ENCODE peak calls at places on chromosomes 6 and 20, in nine cellular contexts. Y is neural progenitor cell, M is GM12878, Q is fibroblast of lung, Z is hepatocyte, A is PC-9, V is HCT116, S is K562, B is endothelial cell of umbilical vein. P is an unnamed sample.

GRCh38 chr6:52544325-52545022 is 32.4 kb downstream of the TRAM2 start:
- DNase-seq in Y (no peak), M (no peak), Q (peak), Z (no peak), A (no peak), V (no peak), S (no peak), B (peak), P (no peak)

GRCh38 chr6:64270083-64270482 is 634.5 kb downstream of the PHF3 start:
- DNase-seq in Y (no peak), M (no peak), Q (no peak), Z (no peak), A (no peak), V (no peak), S (no peak), B (no peak), P (no peak)

GRCh38 chr20:52996726-52997125 is 24.6 kb downstream of the TSHZ2 start:
- DNase-seq in Y (peak), M (no peak), Q (no peak), Z (no peak), A (no peak), V (no peak), S (no peak), B (no peak), P (no peak)

GRCh38 chr6:113763883-113764282 is 93.3 kb upstream of the MARCKS start:
- DNase-seq in Y (no peak), M (peak), Q (peak), Z (peak), A (peak), V (peak), S (no peak), B (peak), P (no peak)

GRCh38 chr20:53942121-53942816 is 128.1 kb downstream of the BCAS1 start:
- DNase-seq in Y (peak), M (peak), Q (peak), Z (no peak), A (no peak), V (no peak), S (no peak), B (peak), P (no peak)

GRCh38 chr6:37919417-37920157 is 100.1 kb downstream of the ZFAND3 start:
- DNase-seq in Y (no peak), M (no peak), Q (peak), Z (no peak), A (no peak), V (no peak), S (no peak), B (no peak), P (no peak)

GRCh38 chr20:61516398-61517208 is 264.5 kb downstream of the CDH4 start:
- DNase-seq in Y (no peak), M (no peak), Q (peak), Z (no peak), A (no peak), V (no peak), S (no peak), B (no peak), P (no peak)

GRCh38 chr6:39090036-39090435 is 24.9 kb downstream of the SAYSD1 start:
- DNase-seq in Y (no peak), M (no peak), Q (no peak), Z (no peak), A (no peak), V (no peak), S (no peak), B (peak), P (no peak)

GRCh38 chr6:54892831-54893230 is 46.3 kb downstream of the FAM83B start:
- DNase-seq in Y (peak), M (no peak), Q (peak), Z (no peak), A (no peak), V (peak), S (no peak), B (no peak), P (no peak)

GRCh38 chr6:158474961-158475343 is 84.9 kb upstream of the TMEM181 start:
- DNase-seq in Y (no peak), M (no peak), Q (peak), Z (peak), A (peak), V (no peak), S (no peak), B (peak), P (no peak)

GRCh38 chr20:54069501-54069971 is 858 bp downstream of the BCAS1 start:
- DNase-seq in Y (peak), M (no peak), Q (peak), Z (no peak), A (no peak), V (no peak), S (no peak), B (no peak), P (no peak)

GRCh38 chr20:59246691-59247090 is 53.7 kb upstream of the EDN3 start:
- DNase-seq in Y (no peak), M (no peak), Q (no peak), Z (no peak), A (no peak), V (no peak), S (no peak), B (no peak), P (no peak)

GRCh38 chr6:6976193-6976592 is 131.6 kb upstream of the RREB1 start:
- DNase-seq in Y (no peak), M (no peak), Q (no peak), Z (no peak), A (no peak), V (no peak), S (no peak), B (no peak), P (no peak)

GRCh38 chr6:4125933-4126864 is 9.2 kb downstream of the ECI2 start:
- DNase-seq in Y (no peak), M (no peak), Q (peak), Z (peak), A (peak), V (peak), S (no peak), B (peak), P (no peak)

GRCh38 chr20:53763707-53764415 is 170.2 kb upstream of the ZNF217 start:
- DNase-seq in Y (peak), M (no peak), Q (peak), Z (peak), A (no peak), V (no peak), S (no peak), B (peak), P (no peak)

GRCh38 chr6:161127071-161127740 is 135.6 kb downstream of the MAP3K4 start:
- DNase-seq in Y (no peak), M (no peak), Q (no peak), Z (no peak), A (no peak), V (no peak), S (no peak), B (no peak), P (no peak)

GRCh38 chr20:63176448-63177133 is 39.3 kb downstream of the YTHDF1 start:
- DNase-seq in Y (peak), M (no peak), Q (no peak), Z (no peak), A (no peak), V (no peak), S (no peak), B (no peak), P (no peak)
- TF ChIP-seq EZH2 in Y (peak), M (no peak), Q (peak), Z (no peak), A (no peak), V (no peak), S (no peak), B (no peak), P (no peak)

GRCh38 chr20:21707999-21708737 is 2.7 kb downstream of the PAX1 start:
- DNase-seq in Y (peak), M (no peak), Q (no peak), Z (no peak), A (no peak), V (no peak), S (no peak), B (no peak), P (no peak)

GRCh38 chr20:21710341-21710740 is 4.9 kb downstream of the PAX1 start:
- DNase-seq in Y (no peak), M (no peak), Q (no peak), Z (no peak), A (no peak), V (no peak), S (no peak), B (no peak), P (no peak)

GRCh38 chr20:21707267-21707666 is 1.8 kb downstream of the PAX1 start:
- DNase-seq in Y (no peak), M (no peak), Q (no peak), Z (no peak), A (no peak), V (no peak), S (no peak), B (no peak), P (no peak)

GRCh38 chr20:21709535-21709904 is 4.1 kb downstream of the PAX1 start:
- DNase-seq in Y (no peak), M (no peak), Q (no peak), Z (no peak), A (no peak), V (no peak), S (no peak), B (no peak), P (no peak)

GRCh38 chr20:21708738-21709534 is 3.5 kb downstream of the PAX1 start:
- DNase-seq in Y (no peak), M (no peak), Q (no peak), Z (no peak), A (no peak), V (no peak), S (no peak), B (no peak), P (no peak)
- TF ChIP-seq EZH2 in Y (peak), M (no peak), Q (no peak), Z (no peak), A (no peak), V (no peak), S (no peak), B (peak), P (no peak)

DNA sequence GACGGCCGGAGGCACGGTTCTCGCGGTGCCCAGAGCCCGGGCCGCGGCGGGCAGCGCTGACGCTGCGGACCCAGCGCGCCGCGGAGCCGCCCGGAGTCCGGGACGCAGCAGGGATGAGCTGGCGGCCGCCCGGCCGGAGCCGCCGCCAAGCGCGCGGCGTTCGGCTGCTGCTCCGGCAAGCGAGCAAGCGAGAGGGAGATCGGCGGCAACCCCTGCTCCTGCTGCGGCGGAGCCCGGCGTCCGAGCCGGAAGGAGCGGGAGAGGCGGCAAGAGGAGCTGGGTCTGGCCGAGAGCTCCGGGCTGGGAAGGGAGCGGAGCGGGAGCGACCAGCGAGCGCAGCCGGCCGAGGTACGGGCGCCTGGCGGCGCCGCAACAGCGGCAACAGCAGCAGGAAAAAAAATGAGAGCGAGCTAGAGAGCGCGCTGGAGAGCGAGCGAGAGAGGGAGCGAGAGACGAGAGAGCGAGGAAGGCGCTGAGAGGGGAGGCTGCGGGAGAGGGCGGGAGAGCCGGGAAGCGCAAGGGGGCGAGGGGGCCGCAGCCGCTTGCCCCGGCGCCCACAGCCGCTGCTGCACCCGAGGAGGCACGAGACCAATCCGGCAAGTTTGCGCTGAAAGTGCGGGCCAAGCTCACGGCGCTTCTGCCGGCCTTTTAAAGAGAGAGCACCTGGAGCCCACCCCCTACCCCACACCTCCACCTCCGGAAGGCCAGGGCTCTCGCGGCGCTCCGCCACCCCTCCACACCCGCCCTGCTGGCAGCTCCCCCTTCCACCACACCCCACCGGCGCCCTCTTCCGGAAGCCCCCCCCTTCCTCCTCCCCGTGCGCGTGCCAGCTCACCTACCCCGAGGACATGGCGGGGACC is 496 bp downstream of the GRM4 start:
- DNase-seq in Y (peak), M (no peak), Q (peak), Z (peak), A (peak), V (no peak), S (peak), B (peak), P (no peak)
- TF ChIP-seq EZH2 in Y (peak), M (no peak), Q (peak), Z (no peak), A (peak), V (no peak), S (no peak), B (peak), P (peak)

GRCh38 chr6:66421570-66421969 is 714.5 kb upstream of the EYS start:
- DNase-seq in Y (peak), M (no peak), Q (no peak), Z (peak), A (no peak), V (no peak), S (no peak), B (no peak), P (no peak)
- TF ChIP-seq EZH2 in Y (no peak), M (no peak), Q (no peak), Z (no peak), A (no peak), V (no peak), S (no peak), B (no peak), P (no peak)

DNA sequence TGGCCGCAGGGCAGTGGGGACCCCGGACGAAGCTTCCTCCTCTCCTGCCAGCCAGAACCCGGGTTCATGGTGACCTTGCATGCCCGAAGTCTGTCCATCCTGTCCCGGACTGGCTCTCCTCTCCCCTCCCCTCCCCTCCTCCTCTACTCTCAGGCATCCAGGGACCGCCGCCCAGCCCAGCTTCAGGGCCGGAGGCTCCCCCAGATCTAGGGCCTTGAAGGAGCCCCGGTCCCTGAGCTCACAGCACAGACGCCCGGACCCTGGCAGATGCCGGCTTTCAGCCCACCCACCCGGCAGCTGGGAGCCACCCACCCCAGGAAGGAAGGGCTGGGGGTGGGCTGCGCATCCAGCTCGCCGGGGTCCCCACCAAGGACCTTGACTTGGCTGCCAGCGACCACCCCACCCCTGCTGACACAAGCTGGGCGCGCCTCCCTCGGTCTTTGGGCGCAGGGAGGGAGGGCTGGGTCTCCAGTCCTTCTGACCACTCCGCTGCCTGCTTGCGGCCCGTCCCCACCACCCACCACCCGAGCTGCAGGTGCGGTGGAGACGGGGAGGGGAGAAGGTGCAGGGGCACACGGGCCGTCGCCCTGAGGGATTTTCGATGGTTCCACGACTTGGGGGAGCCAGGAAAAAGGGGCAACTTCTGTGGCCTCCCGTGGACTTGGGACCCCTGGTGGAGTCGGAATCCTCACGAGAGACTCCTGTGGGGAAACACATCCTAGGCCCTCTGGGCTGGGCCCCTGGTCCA is 5.8 kb upstream of the ABHD16B start:
- DNase-seq in Y (no peak), M (no peak), Q (no peak), Z (no peak), A (no peak), V (no peak), S (no peak), B (no peak), P (no peak)
- TF ChIP-seq EZH2 in Y (no peak), M (no peak), Q (peak), Z (no peak), A (no peak), V (no peak), S (no peak), B (no peak), P (no peak)

DNA sequence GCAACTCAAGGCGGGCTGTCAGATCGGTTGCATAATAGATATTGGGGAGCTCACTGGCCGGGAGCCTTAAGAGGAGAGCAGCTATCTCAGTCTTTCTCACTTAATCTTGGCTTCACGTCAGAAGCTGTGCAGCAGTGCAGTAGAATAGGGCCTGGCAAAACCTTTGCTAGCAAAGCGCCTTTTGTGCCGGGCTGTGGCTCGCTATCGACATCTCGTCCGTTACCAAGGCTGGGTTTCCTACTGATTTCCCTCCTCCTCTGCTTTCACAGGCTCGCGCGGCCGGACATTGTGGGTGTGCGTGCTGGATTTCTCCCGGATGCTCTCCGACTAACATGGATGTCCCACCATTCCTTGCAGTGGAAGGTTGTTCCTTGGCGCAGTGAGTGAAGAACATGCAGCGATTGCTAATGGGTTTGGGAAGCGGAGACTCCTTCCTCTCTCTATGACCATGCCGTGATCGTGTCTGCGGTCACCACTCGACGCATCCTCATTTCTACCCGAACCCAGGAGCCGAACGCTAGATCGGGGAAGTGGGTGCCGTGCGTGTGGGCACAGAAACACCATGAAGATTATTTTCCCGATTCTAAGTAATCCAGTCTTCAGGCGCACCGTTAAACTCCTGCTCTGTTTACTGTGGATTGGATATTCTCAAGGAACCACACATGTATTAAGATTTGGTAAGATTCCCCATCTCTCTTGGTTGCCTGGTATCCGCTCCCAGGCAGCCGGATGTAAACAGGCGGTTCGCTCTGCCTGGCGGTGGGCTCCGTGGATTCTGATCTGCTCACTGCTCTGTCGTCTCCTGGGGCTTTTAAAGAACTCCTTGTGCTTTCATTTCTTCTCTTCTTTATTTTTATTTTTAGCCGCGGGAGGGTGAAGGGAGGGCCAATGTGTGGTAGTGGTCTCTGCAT is 5.5 kb downstream of the GRIK2 start:
- DNase-seq in Y (peak), M (no peak), Q (peak), Z (no peak), A (no peak), V (no peak), S (no peak), B (no peak), P (no peak)
- TF ChIP-seq EZH2 in Y (peak), M (no peak), Q (no peak), Z (no peak), A (no peak), V (no peak), S (no peak), B (no peak), P (no peak)

P was measured in SK-N-MC.